ENCODE peak calls at places on chromosomes 16 and 17, in ten cellular contexts. C, V, K, F, N, L, E, G, W and J are unnamed samples.

GRCh38 chr17:4375039-4375748 is 8.7 kb upstream of the UBE2G1 start:
- DNase-seq in N (no peak), W (no peak), K (no peak), E (peak; percentile 10), C (no peak), L (peak; percentile 72), V (no peak), G (peak; percentile 98), F (no peak), J (no peak)

GRCh38 chr17:63434951-63435571 is 11.0 kb downstream of the CYB561 start:
- DNase-seq in K (peak; percentile 96), C (peak; percentile 39), W (peak; percentile 76), E (peak; percentile 88), N (no peak), F (peak; percentile 95), G (no peak), L (peak; percentile 87), V (peak; percentile 90), J (peak; percentile 80)

GRCh38 chr17:49372428-49372827 is 10.4 kb upstream of the ZNF652 start:
- DNase-seq in C (no peak), G (no peak), W (no peak), F (no peak), V (no peak), E (no peak), L (peak; percentile 47), K (no peak), N (no peak), J (no peak)

GRCh38 chr17:45092932-45093430 is 31.9 kb downstream of the NMT1 start:
- DNase-seq in L (peak; percentile 73), W (peak; percentile 99), F (peak; percentile 90), E (peak; percentile 81), N (no peak), G (no peak), C (peak; percentile 95), V (peak; percentile 82), K (peak; percentile 68), J (peak; percentile 80)

GRCh38 chr16:66223176-66223780 is 143.2 kb upstream of the CDH5 start:
- DNase-seq in E (no peak), F (no peak), G (no peak), N (no peak), W (no peak), K (no peak), V (no peak), L (no peak), C (no peak), J (no peak)

GRCh38 chr17:48037036-48037881 is at the start of gene COPZ2:
- DNase-seq in W (peak; percentile 85), K (peak; percentile 75), V (peak; percentile 68), E (peak; percentile 85), N (peak; percentile 91), C (peak; percentile 51), F (peak; percentile 84), L (peak; percentile 82), G (no peak), J (peak; percentile 73)

GRCh38 chr17:73064084-73064938 is 28.2 kb downstream of the SLC39A11 start:
- DNase-seq in L (no peak), G (no peak), N (no peak), F (peak; percentile 80), K (peak; percentile 48), E (no peak), W (no peak), C (no peak), V (no peak), J (no peak)

GRCh38 chr17:81241648-81242420 is 2.7 kb downstream of the NDUFAF8 start:
- DNase-seq in N (peak; percentile 90), K (peak; percentile 47), E (no peak), G (no peak), W (peak; percentile 89), C (peak; percentile 49), V (no peak), L (peak; percentile 80), F (peak; percentile 42), J (peak; percentile 67)

GRCh38 chr16:57532251-57532625 is 4.1 kb downstream of the CCDC102A start:
- DNase-seq in V (peak; percentile 3), C (no peak), L (peak; percentile 39), G (no peak), N (peak; percentile 69), E (peak; percentile 37), W (no peak), F (no peak), K (no peak), J (peak; percentile 14)

GRCh38 chr16:88315543-88316105 is 67.1 kb upstream of the ZNF469 start:
- DNase-seq in K (peak; percentile 44), L (peak; percentile 54), N (peak; percentile 83), C (peak; percentile 82), G (no peak), F (peak; percentile 10), E (peak; percentile 65), W (peak; percentile 78), V (no peak), J (no peak)

GRCh38 chr16:77059441-77059840 is 131.5 kb upstream of the MON1B start:
- DNase-seq in W (no peak), V (no peak), L (no peak), G (no peak), N (no peak), K (peak; percentile 37), C (peak; percentile 54), E (no peak), F (no peak), J (no peak)

GRCh38 chr17:8683355-8683754 is 52.8 kb upstream of the MYH10 start:
- DNase-seq in E (no peak), K (no peak), N (no peak), L (no peak), W (no peak), F (no peak), V (no peak), C (no peak), G (no peak), J (no peak)
- H3K4me1 ChIP-seq in E (peaks cover 20% of the 10 kb centered on the region), K (peaks cover 12% of the 10 kb centered on the region), N (no peaks in the 10 kb centered on the region), L (no peaks in the 10 kb centered on the region), W (no peaks in the 10 kb centered on the region), F (no peaks in the 10 kb centered on the region), V (no peaks in the 10 kb centered on the region), C (peaks cover 17% of the 10 kb centered on the region), G (no peaks in the 10 kb centered on the region), J (no peaks in the 10 kb centered on the region)

GRCh38 chr17:62064029-62064790 is 868 bp downstream of the MED13 start:
- DNase-seq in V (no peak), K (no peak), F (no peak), W (peak; percentile 28), G (no peak), E (no peak), C (peak; percentile 64), N (no peak), L (no peak), J (no peak)

GRCh38 chr17:62065611-62066468 is 762 bp upstream of the MED13 start:
- DNase-seq in N (peak; percentile 100), K (peak; percentile 98), F (peak; percentile 99), G (peak; percentile 88), V (peak; percentile 99), W (peak; percentile 98), E (peak; percentile 100), C (peak; percentile 98), L (peak; percentile 99), J (peak; percentile 99)

GRCh38 chr17:62067165-62068145 is 2.4 kb upstream of the MED13 start:
- DNase-seq in V (no peak), C (no peak), L (no peak), W (no peak), K (no peak), E (no peak), G (no peak), N (no peak), F (no peak), J (no peak)

GRCh38 chr17:62062936-62063335 is 2.1 kb downstream of the MED13 start:
- DNase-seq in L (no peak), W (no peak), E (no peak), K (no peak), G (no peak), C (peak; percentile 10), F (no peak), V (no peak), N (no peak), J (no peak)

DNA sequence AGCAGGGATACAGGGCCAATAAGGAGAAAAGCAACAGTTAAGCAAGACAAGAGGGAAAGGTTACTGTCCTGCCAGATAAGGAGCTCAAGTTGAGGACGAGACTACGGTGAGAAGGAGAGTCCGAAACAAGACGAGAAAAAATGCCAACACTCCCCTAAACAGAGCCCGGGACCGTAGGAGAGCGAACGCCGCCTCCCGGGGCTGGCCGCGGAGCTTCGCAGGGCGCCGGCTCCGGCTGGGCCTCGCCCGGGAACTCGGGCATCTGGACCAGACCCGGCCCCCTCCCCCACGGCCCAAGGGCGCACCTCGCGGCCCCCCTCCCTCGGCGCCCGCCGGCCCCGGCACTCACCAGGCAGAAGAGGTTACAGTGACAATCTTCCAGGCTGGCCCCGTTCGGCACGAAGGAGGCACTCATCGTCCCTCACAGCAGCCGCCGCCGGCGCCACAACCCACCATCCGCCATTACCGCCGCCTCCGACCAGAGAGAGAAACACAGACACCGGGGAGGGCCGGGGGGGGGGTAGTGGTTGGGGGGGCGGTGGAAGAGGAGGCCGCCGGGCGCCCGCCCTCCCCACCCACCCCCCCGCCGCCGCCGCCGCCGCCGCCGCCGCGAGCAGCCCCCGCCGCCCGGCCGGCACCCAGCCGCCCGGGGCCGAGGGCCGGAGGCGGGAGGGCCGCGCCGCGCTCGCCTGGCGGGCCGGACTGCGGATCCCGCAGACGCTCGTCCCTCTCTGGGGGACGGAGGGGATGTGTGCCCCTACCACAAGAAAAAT is at the start of gene MED13:
- DNase-seq in F (peak; percentile 79), L (peak; percentile 78), V (peak; percentile 57), W (peak; percentile 69), K (peak; percentile 86), E (peak; percentile 81), G (no peak), N (peak; percentile 92), C (peak; percentile 60), J (peak; percentile 79)
- TF ChIP-seq POLR2A in F (no peak), L (no peak), V (no peak), W (no peak), K (peak; percentile 30), E (no peak), G (peak; percentile 21), N (no peak), C (peak; percentile 19), J (no peak)

DNA sequence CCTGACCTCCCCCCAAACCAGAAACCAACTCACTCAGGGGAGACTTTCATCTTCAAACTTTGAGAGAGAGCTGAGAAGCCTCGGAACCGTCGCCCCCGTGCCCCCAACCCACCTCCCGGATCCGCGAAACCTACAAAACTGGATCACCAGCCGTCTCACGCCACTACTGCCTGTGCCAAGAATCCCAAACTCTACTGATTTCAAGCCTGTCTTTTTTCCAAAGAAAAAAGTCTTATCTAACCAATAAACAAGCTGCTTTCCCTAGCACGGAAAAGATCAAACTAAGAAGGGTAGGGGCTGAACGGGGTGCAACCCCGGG is 2.0 kb downstream of the AXIN2 start:
- DNase-seq in V (no peak), E (no peak), F (no peak), L (no peak), W (no peak), C (peak; percentile 40), N (no peak), G (no peak), K (no peak), J (no peak)
- H3K4me3 ChIP-seq in V (peak overlapping the region; percentile 91), E (peak overlapping the region; percentile 100), F (peak overlapping the region; percentile 88), L (peak overlapping the region; percentile 84), W (peak overlapping the region; percentile 82), C (peak overlapping the region; percentile 41), N (peak overlapping the region; percentile 73), G (peak overlapping the region; percentile 89), K (peak overlapping the region; percentile 94), J (peak overlapping the region; percentile 84)

DNA sequence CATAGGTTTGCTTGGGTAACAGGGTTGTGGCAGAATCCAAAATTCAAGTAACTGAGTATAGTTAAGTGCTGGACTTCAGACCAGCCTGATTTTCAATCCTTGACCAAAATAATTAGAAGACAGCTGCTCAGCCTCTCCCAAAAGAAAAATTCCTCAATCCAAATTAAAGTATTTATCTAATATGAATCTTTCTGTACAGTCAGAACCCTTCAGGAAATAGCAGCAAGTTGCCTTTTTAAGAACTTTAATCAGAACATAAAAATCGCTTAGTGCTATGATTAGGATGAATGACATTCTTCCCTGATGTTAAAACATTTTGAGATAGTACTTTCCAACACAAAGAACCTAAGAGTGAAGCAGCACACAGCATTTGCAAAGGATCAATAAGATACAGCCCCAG is 50.2 kb downstream of the CFDP1 start:
- DNase-seq in V (no peak), G (no peak), L (no peak), C (no peak), E (no peak), F (no peak), N (no peak), K (no peak), W (no peak), J (no peak)
- H3K4me1 ChIP-seq in V (no peaks in the 10 kb centered on the region), G (peaks cover 32% of the 10 kb centered on the region), L (peaks cover 6% of the 10 kb centered on the region), C (peaks cover 50% of the 10 kb centered on the region), E (peaks cover 4% of the 10 kb centered on the region), F (peaks cover 6% of the 10 kb centered on the region), N (peaks cover 61% of the 10 kb centered on the region), K (peaks cover 6% of the 10 kb centered on the region), W (peaks cover 13% of the 10 kb centered on the region), J (no peaks in the 10 kb centered on the region)